ENCODE peak calls at places on chromosomes 13 and 19, in four cellular contexts. T is A549, M is GM12878, F is SK-N-SH. H is an unnamed sample.

GRCh38 chr19:13195678-13196077 is 45.5 kb downstream of the IER2 start:
- DNase-seq in T (no peak), M (no peak), F (no peak), H (peak)

GRCh38 chr13:65656740-65657329 is 1573.3 kb downstream of the PCDH9 start:
- DNase-seq in T (peak), F (no peak), M (no peak), H (no peak)

GRCh38 chr19:13866463-13867046 is 10.4 kb upstream of the NANOS3 start:
- DNase-seq in F (no peak), M (no peak), T (no peak), H (no peak)

GRCh38 chr19:51788936-51789795 is 5.8 kb upstream of the FPR3 start:
- DNase-seq in T (no peak), F (no peak), M (no peak), H (no peak)

GRCh38 chr19:5947435-5947834 is 30.5 kb downstream of the RANBP3 start:
- DNase-seq in M (no peak), T (no peak), F (no peak), H (no peak)

GRCh38 chr19:40392123-40392522 is 2.1 kb upstream of the HIPK4 start:
- DNase-seq in T (no peak), F (no peak), M (no peak), H (no peak)

GRCh38 chr13:30845297-30846214 is 60.5 kb upstream of the MEDAG start:
- DNase-seq in T (no peak), F (no peak), M (no peak), H (no peak)

GRCh38 chr13:106374631-106375030 is 160.8 kb downstream of the EFNB2 start:
- DNase-seq in T (no peak), M (no peak), F (no peak), H (no peak)

GRCh38 chr13:71906438-71906837 is 39.4 kb upstream of the DACH1 start:
- DNase-seq in M (no peak), F (peak), T (no peak), H (peak)

GRCh38 chr19:15111758-15112157 is 4.6 kb downstream of the SYDE1 start:
- DNase-seq in M (no peak), F (no peak), T (no peak), H (no peak)

GRCh38 chr13:99350191-99350590 is 43.0 kb upstream of the GPR183 start:
- DNase-seq in M (no peak), F (no peak), T (no peak), H (no peak)

GRCh38 chr13:37889102-37889501 is 19.5 kb upstream of the TRPC4 start:
- DNase-seq in F (no peak), M (no peak), T (no peak), H (no peak)

GRCh38 chr19:17424743-17425365 is 5.0 kb downstream of the MVB12A start:
- DNase-seq in F (peak), M (no peak), T (no peak), H (peak)

GRCh38 chr13:31951215-31951678 is 80.3 kb upstream of the FRY start:
- DNase-seq in T (no peak), M (peak), F (no peak), H (no peak)

GRCh38 chr13:99228737-99229691 is 28.4 kb downstream of the UBAC2 start:
- DNase-seq in T (no peak), F (peak), M (peak), H (no peak)

GRCh38 chr13:22596157-22596863 is 584.5 kb upstream of the SGCG start:
- DNase-seq in M (no peak), F (no peak), T (no peak), H (no peak)

GRCh38 chr13:95083758-95084157 is 217.5 kb downstream of the ABCC4 start:
- DNase-seq in F (no peak), T (no peak), M (no peak), H (no peak)

GRCh38 chr13:110379358-110379757 is 72.3 kb downstream of the COL4A2 start:
- DNase-seq in F (no peak), T (no peak), M (no peak), H (no peak)

GRCh38 chr13:79936368-79937136 is 404.4 kb downstream of the SPRY2 start:
- DNase-seq in T (peak), M (no peak), F (peak), H (no peak)

GRCh38 chr13:21637296-21637695 is 33.3 kb upstream of the MICU2 start:
- DNase-seq in F (no peak), M (no peak), T (peak), H (peak)

GRCh38 chr13:39616087-39616694 is 13.2 kb upstream of the LHFPL6 start:
- DNase-seq in F (peak), M (no peak), T (peak), H (peak)

GRCh38 chr19:37304190-37304883 is 66.6 kb upstream of the ZNF527 start:
- DNase-seq in M (no peak), T (no peak), F (peak), H (peak)

GRCh38 chr19:51660975-51661600 is 14.5 kb upstream of the SIGLEC14 start:
- DNase-seq in M (no peak), F (peak), T (peak), H (peak)

GRCh38 chr13:73201601-73202000 is 142.8 kb downstream of the KLF5 start:
- DNase-seq in T (no peak), M (no peak), F (no peak), H (no peak)

GRCh38 chr19:38655148-38655824 is 7.8 kb downstream of the ACTN4 start:
- DNase-seq in T (no peak), F (no peak), M (no peak), H (no peak)

GRCh38 chr13:112877976-112878955 is 90.7 kb upstream of the MCF2L start:
- DNase-seq in F (no peak), M (no peak), T (no peak), H (no peak)

GRCh38 chr13:33189470-33189869 is 96.1 kb downstream of the STARD13 start:
- DNase-seq in F (no peak), T (no peak), M (no peak), H (no peak)

GRCh38 chr13:33195693-33196464 is 89.7 kb downstream of the STARD13 start:
- DNase-seq in M (no peak), F (no peak), T (no peak), H (no peak)

GRCh38 chr13:33194820-33195692 is 90.5 kb downstream of the STARD13 start:
- DNase-seq in F (peak), M (peak), T (no peak), H (no peak)

GRCh38 chr13:33191425-33192221 is 93.9 kb downstream of the STARD13 start:
- DNase-seq in T (no peak), F (peak), M (no peak), H (no peak)

GRCh38 chr13:33193428-33193974 is 92.1 kb downstream of the STARD13 start:
- DNase-seq in M (no peak), F (peak), T (no peak), H (no peak)
- H3K27ac ChIP-seq in M (peak), F (peak), T (no peak), H (no peak)

GRCh38 chr13:41548870-41549269 is 91.5 kb downstream of the RGCC start:
- DNase-seq in T (no peak), M (no peak), F (no peak), H (no peak)
- TF ChIP-seq CHD2 in T (no peak), M (no peak), F (no peak), H (no peak)

DNA sequence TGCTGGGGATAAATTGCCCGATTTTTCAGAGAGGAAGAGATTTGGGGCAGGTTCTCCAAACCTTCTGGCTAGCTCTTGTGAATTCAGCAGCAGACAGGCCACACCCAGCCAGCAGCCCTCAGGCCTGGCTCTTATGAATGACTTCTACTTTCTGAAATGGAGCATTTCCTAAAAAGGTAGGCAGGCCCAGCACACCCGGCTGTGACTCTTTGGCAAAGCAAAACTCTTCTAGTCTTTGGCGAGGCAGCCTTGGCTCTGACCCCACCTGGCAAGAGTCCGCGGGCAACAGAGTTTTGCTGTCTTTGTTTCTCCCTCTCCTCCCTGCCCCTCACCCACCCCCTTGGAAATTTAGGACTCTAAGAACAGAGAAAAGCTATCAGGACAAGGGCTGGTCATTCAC is 221.2 kb downstream of the ZNF536 start:
- DNase-seq in T (no peak), F (no peak), M (no peak), H (no peak)
- TF ChIP-seq RCOR1 in T (no peak), F (no peak), M (no peak), H (no peak)

GRCh38 chr13:24173775-24174174 is 13.3 kb downstream of the SPATA13 start:
- DNase-seq in F (no peak), M (no peak), T (no peak), H (no peak)
- H3K27ac ChIP-seq in F (no peak), M (no peak), T (no peak), H (no peak)